ENCODE peak calls at places on chromosomes 7 and 10, in ten cellular contexts. K is mammary epithelial cell, C is A549, J is AG04450, H is adrenal gland, B is right lobe of liver, P is body of pancreas, U is transverse colon, W is hepatocyte, A is IMR-90. V is an unnamed sample.

GRCh38 chr7:140325600-140325999 is 72.7 kb downstream of the SLC37A3 start:
- DNase-seq in J (no peak), C (no peak), P (no peak), K (no peak), A (no peak), W (no peak), U (no peak), H (no peak), B (no peak), V (no peak)

GRCh38 chr10:72276421-72277339 is 3.0 kb downstream of the DDIT4 start:
- DNase-seq in H (peak), K (peak), U (peak), C (peak), P (peak), W (peak), B (peak), J (no peak), A (peak), V (no peak)

GRCh38 chr10:3785849-3786290 is 861 bp upstream of the KLF6 start:
- DNase-seq in P (peak), H (no peak), C (peak), B (peak), K (peak), A (peak), U (peak), W (peak), J (no peak), V (no peak)

GRCh38 chr7:351681-352480 is 61.9 kb downstream of the FOXL3 start:
- DNase-seq in A (no peak), W (no peak), B (no peak), P (no peak), J (no peak), H (no peak), C (no peak), U (no peak), K (no peak), V (no peak)

GRCh38 chr10:101285519-101286070 is 56.3 kb upstream of the LBX1 start:
- DNase-seq in J (no peak), U (no peak), A (no peak), C (no peak), W (no peak), H (no peak), K (no peak), P (no peak), B (no peak), V (no peak)

GRCh38 chr10:52146766-52147165 is 167.3 kb upstream of the DKK1 start:
- DNase-seq in P (no peak), C (peak), K (no peak), A (peak), W (no peak), H (no peak), J (peak), B (no peak), U (no peak), V (no peak)

GRCh38 chr7:74481458-74482324 is 28.0 kb downstream of the GTF2IRD1 start:
- DNase-seq in J (no peak), H (no peak), W (no peak), A (peak), C (peak), U (no peak), P (no peak), K (no peak), B (no peak), V (no peak)

GRCh38 chr10:77788496-77789010 is 138.0 kb downstream of the DLG5 start:
- DNase-seq in H (peak), A (no peak), K (no peak), J (no peak), P (no peak), C (no peak), U (no peak), B (no peak), W (no peak), V (no peak)

GRCh38 chr10:114638874-114639625 is 19.0 kb downstream of the ABLIM1 start:
- DNase-seq in U (no peak), P (no peak), J (peak), B (no peak), C (no peak), W (no peak), K (peak), A (peak), H (no peak), V (no peak)

GRCh38 chr7:54705436-54705835 is 53.6 kb downstream of the SEC61G start:
- DNase-seq in H (peak), B (no peak), A (peak), W (no peak), K (peak), J (no peak), U (no peak), C (peak), P (no peak), V (no peak)

GRCh38 chr7:91007371-91007770 is 256.9 kb upstream of the FZD1 start:
- DNase-seq in A (no peak), U (no peak), W (no peak), K (no peak), J (no peak), P (no peak), C (no peak), H (no peak), B (no peak), V (no peak)

GRCh38 chr10:117004627-117005453 is at the start of gene SHTN1:
- DNase-seq in B (peak), H (peak), P (peak), C (peak), K (peak), W (peak), A (peak), U (peak), J (no peak), V (no peak)

GRCh38 chr10:29471483-29471859 is 163.3 kb downstream of the SVIL start:
- DNase-seq in J (peak), K (peak), B (no peak), C (no peak), U (no peak), W (peak), P (no peak), A (peak), H (no peak), V (peak)

GRCh38 chr10:99659031-99659867 is at the start of gene ENTPD7:
- DNase-seq in B (peak), H (peak), K (peak), W (peak), J (peak), A (peak), U (peak), P (peak), C (peak), V (no peak)

GRCh38 chr7:2508327-2509231 is 11.0 kb upstream of the LFNG start:
- DNase-seq in W (no peak), H (peak), U (peak), K (peak), B (peak), C (no peak), A (peak), P (no peak), J (no peak), V (no peak)

GRCh38 chr10:116910924-116911323 is 61.6 kb downstream of the ENO4 start:
- DNase-seq in C (no peak), K (no peak), H (no peak), U (no peak), J (no peak), B (no peak), P (no peak), W (no peak), A (no peak), V (no peak)

GRCh38 chr10:11149499-11149898 is 131.8 kb downstream of the CELF2 start:
- DNase-seq in C (no peak), J (no peak), A (no peak), P (no peak), W (no peak), H (no peak), U (no peak), K (no peak), B (no peak), V (no peak)

GRCh38 chr7:20176552-20177242 is 40.5 kb downstream of the MACC1 start:
- DNase-seq in H (no peak), J (no peak), C (no peak), K (no peak), A (no peak), W (no peak), U (no peak), P (no peak), B (no peak), V (no peak)

GRCh38 chr7:37674534-37674933 is 9.0 kb upstream of the GPR141 start:
- DNase-seq in W (no peak), A (no peak), U (no peak), C (no peak), J (no peak), H (no peak), K (no peak), P (no peak), B (no peak), V (no peak)

GRCh38 chr10:50382576-50383023 is 131.3 kb upstream of the ASAH2 start:
- DNase-seq in J (no peak), B (no peak), A (no peak), C (no peak), H (no peak), P (no peak), W (no peak), U (no peak), K (no peak), V (no peak)

GRCh38 chr7:117995850-117996650 is 122.8 kb upstream of the CTTNBP2 start:
- DNase-seq in U (no peak), B (no peak), J (no peak), W (no peak), C (no peak), H (no peak), A (peak), K (peak), P (no peak), V (no peak)

GRCh38 chr7:41029072-41029492 is 673.8 kb downstream of the INHBA start:
- DNase-seq in P (no peak), J (peak), B (no peak), W (peak), H (no peak), A (peak), U (no peak), K (peak), C (peak), V (no peak)

GRCh38 chr10:125868372-125868975 is 12.6 kb downstream of the DHX32 start:
- DNase-seq in J (peak), W (peak), P (peak), C (peak), B (no peak), K (peak), H (no peak), U (peak), A (peak), V (no peak)

GRCh38 chr10:77912576-77912975 is 14.0 kb downstream of the DLG5 start:
- DNase-seq in W (no peak), K (no peak), A (no peak), P (no peak), C (no peak), J (no peak), U (no peak), H (no peak), B (no peak), V (no peak)

GRCh38 chr7:89887489-89887888 is 266.8 kb upstream of the STEAP1 start:
- DNase-seq in K (peak), B (no peak), C (peak), H (peak), P (no peak), J (no peak), W (peak), A (no peak), U (no peak), V (no peak)

GRCh38 chr10:90319188-90319914 is 538.5 kb downstream of the HTR7 start:
- DNase-seq in J (peak), C (peak), H (no peak), U (no peak), A (peak), B (no peak), W (peak), K (peak), P (no peak), V (no peak)

GRCh38 chr10:43315096-43315495 is 48.2 kb upstream of the RASGEF1A start:
- DNase-seq in B (no peak), J (no peak), A (no peak), H (no peak), K (no peak), U (no peak), P (no peak), W (no peak), C (no peak), V (no peak)

GRCh38 chr10:13673165-13673564 is 86.4 kb downstream of the PRPF18 start:
- DNase-seq in W (no peak), A (no peak), P (no peak), C (no peak), U (no peak), H (no peak), J (no peak), B (no peak), K (no peak), V (no peak)

GRCh38 chr7:94439893-94440381 is 45.2 kb downstream of the COL1A2 start:
- DNase-seq in P (no peak), B (no peak), C (no peak), J (no peak), W (no peak), A (peak), K (no peak), H (no peak), U (no peak), V (no peak)

DNA sequence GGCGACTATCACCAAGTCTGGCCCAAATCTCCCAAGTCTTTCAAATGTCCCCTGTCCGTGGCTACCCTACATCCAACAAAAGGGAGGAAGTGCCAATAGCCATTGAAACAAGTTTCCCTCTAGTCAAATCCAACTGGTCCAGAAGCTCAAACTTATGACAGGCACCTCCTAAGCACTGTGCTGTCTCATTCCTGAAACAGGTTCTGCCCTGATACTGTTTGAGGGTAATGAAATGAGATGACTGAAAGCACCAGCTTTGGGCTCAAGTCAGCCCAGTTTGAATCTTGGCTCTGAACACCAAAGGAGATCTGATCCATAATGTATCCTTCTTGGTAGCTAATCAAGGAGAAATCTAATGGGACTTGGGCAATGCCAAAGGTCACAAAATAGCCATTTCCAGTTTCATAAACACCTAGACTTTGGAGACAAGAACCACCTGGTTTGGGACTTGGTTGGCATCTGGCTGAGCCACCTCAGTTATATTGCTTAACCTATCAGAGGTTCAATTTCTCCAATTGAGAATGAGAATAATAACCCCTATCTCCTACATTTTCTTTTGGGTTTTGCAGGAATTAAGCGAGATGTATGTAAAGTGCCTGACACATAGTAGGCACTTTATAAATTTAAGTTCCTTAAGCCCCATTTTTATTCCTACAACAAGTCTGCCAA is 34.7 kb upstream of the ARID5B start:
- DNase-seq in B (no peak), J (no peak), W (no peak), A (no peak), H (no peak), K (no peak), C (no peak), U (no peak), P (no peak), V (no peak)
- H3K4me3 ChIP-seq in B (peak), J (no peak), W (no peak), A (no peak), H (no peak), K (no peak), C (no peak), U (no peak), P (no peak), V (no peak)

GRCh38 chr10:110860576-110861241 is 11.0 kb upstream of the PDCD4 start:
- DNase-seq in J (no peak), P (no peak), U (peak), C (no peak), K (no peak), H (no peak), W (peak), B (no peak), A (no peak), V (no peak)

GRCh38 chr10:110859206-110859946 is 12.4 kb upstream of the PDCD4 start:
- DNase-seq in K (no peak), U (no peak), C (no peak), W (no peak), H (no peak), B (no peak), P (peak), A (no peak), J (no peak), V (no peak)

GRCh38 chr10:110858297-110858934 is 13.3 kb upstream of the PDCD4 start:
- DNase-seq in U (peak), C (no peak), B (no peak), H (no peak), W (no peak), P (no peak), A (no peak), J (no peak), K (no peak), V (no peak)

GRCh38 chr10:110859947-110860376 is 11.8 kb upstream of the PDCD4 start:
- DNase-seq in C (no peak), A (peak), W (peak), K (no peak), U (no peak), P (no peak), B (no peak), J (peak), H (no peak), V (no peak)

GRCh38 chr10:110857265-110858158 is 14.2 kb upstream of the PDCD4 start:
- DNase-seq in B (no peak), J (peak), W (peak), C (no peak), K (no peak), A (peak), U (peak), P (peak), H (peak), V (no peak)
- H3K27ac ChIP-seq in B (peak), J (peak), W (peak), C (no peak), K (no peak), A (peak), U (peak), P (peak), H (peak), V (no peak)

GRCh38 chr7:100744605-100745004 is 11.2 kb downstream of the ZAN start:
- DNase-seq in J (no peak), H (no peak), A (no peak), B (no peak), C (no peak), K (no peak), W (no peak), U (no peak), P (no peak), V (no peak)

GRCh38 chr7:100739934-100740333 is 6.5 kb downstream of the ZAN start:
- DNase-seq in H (no peak), J (no peak), P (no peak), A (no peak), C (no peak), K (no peak), U (no peak), W (no peak), B (no peak), V (no peak)

GRCh38 chr7:100745184-100745583 is 11.8 kb downstream of the ZAN start:
- DNase-seq in A (peak), B (peak), U (peak), W (no peak), P (peak), C (no peak), J (no peak), K (peak), H (peak), V (no peak)
- H3K4me3 ChIP-seq in A (peak), B (no peak), U (peak), W (no peak), P (no peak), C (no peak), J (peak), K (no peak), H (no peak), V (no peak)

DNA sequence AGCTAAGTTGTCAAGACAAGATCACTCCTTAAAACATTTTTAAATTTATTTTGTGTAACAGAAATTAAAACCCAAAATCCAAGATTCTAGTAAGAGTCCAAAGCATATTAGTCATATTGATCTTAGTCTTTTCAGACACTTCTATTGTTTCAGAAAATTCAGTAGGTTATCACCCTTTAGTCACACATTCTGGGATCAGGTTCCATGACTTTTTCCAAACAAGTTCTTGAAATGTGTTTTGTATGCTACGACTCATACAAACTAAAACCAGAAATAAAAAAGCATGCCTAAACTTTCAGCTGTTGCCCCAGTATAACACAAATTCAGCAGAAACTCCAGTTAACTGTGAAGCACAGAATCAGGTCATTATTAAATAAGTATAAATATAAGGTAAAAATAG is 10.7 kb downstream of the SEMA3D start:
- DNase-seq in J (no peak), C (no peak), B (no peak), U (no peak), A (peak), W (no peak), P (no peak), H (no peak), K (peak), V (no peak)
- H3K27ac ChIP-seq in J (no peak), C (no peak), B (no peak), U (no peak), A (no peak), W (no peak), P (no peak), H (no peak), K (no peak), V (no peak)

GRCh38 chr7:46776790-46777189 is 805.1 kb downstream of the TNS3 start:
- DNase-seq in C (no peak), H (no peak), W (no peak), P (no peak), B (no peak), A (peak), J (no peak), U (no peak), K (peak), V (no peak)
- H3K4me3 ChIP-seq in C (no peak), H (no peak), W (no peak), P (no peak), B (no peak), A (no peak), J (no peak), U (no peak), K (no peak), V (no peak)

GRCh38 chr10:97434055-97434454 is 8.1 kb downstream of the PGAM1 start:
- DNase-seq in A (no peak), U (no peak), B (no peak), K (no peak), W (no peak), H (no peak), J (no peak), P (no peak), C (no peak), V (no peak)
- H3K27ac ChIP-seq in A (no peak), U (no peak), B (no peak), K (no peak), W (no peak), H (no peak), J (no peak), P (no peak), C (no peak), V (no peak)

GRCh38 chr10:58322072-58322834 is 12.6 kb upstream of the UBE2D1 start:
- DNase-seq in W (no peak), C (peak), J (no peak), B (peak), K (peak), U (peak), H (no peak), P (no peak), A (peak), V (no peak)

GRCh38 chr10:58328233-58328632 is 6.6 kb upstream of the UBE2D1 start:
- DNase-seq in W (no peak), A (no peak), B (no peak), U (no peak), K (no peak), C (no peak), P (no peak), H (no peak), J (no peak), V (no peak)

GRCh38 chr10:58322835-58323209 is 12.0 kb upstream of the UBE2D1 start:
- DNase-seq in C (no peak), P (no peak), U (no peak), B (no peak), H (no peak), K (no peak), A (no peak), W (no peak), J (no peak), V (no peak)

GRCh38 chr10:58330397-58330796 is 4.4 kb upstream of the UBE2D1 start:
- DNase-seq in K (no peak), A (no peak), B (no peak), U (no peak), P (no peak), H (no peak), J (no peak), W (no peak), C (no peak), V (no peak)

GRCh38 chr10:58326967-58327381 is 7.8 kb upstream of the UBE2D1 start:
- DNase-seq in J (no peak), B (peak), K (no peak), P (no peak), C (no peak), H (peak), U (no peak), A (peak), W (no peak), V (no peak)
- H3K4me3 ChIP-seq in J (peak), B (no peak), K (no peak), P (no peak), C (no peak), H (no peak), U (no peak), A (peak), W (no peak), V (no peak)